ENCODE peak calls at places on chromosomes 1 and 21, in five cellular contexts. A is heart right ventricle; Z is fibroblast of lung; N is thoracic aorta; K is CD8-positive, alpha-beta T cell. G is an unnamed sample.

GRCh38 chr21:33380483-33380998 is 22.7 kb upstream of the IFNGR2 start:
- DNase-seq in N (peak; percentile 93), Z (peak; percentile 92), K (peak; percentile 73), A (peak; percentile 85), G (peak; percentile 21)

GRCh38 chr1:30683699-30684098 is 39.7 kb downstream of the MATN1 start:
- DNase-seq in K (no peak), N (no peak), A (no peak), Z (no peak), G (no peak)

GRCh38 chr1:235093685-235094592 is 34.7 kb downstream of the TOMM20 start:
- DNase-seq in A (peak; percentile 80), Z (peak; percentile 60), N (no peak), K (peak; percentile 78), G (peak; percentile 29)

GRCh38 chr1:68207129-68207689 is 25.1 kb downstream of the WLS start:
- DNase-seq in K (no peak), A (no peak), N (no peak), Z (peak; percentile 68), G (no peak)

GRCh38 chr1:50438945-50439344 is 15.7 kb upstream of the DMRTA2 start:
- DNase-seq in Z (no peak), A (no peak), K (no peak), N (no peak), G (no peak)

GRCh38 chr1:37033355-37034291 is 692 bp downstream of the GRIK3 start:
- DNase-seq in Z (no peak), A (no peak), N (no peak), K (no peak), G (no peak)

GRCh38 chr1:83559090-83559489 is 439.8 kb downstream of the TTLL7 start:
- DNase-seq in A (no peak), Z (no peak), N (no peak), K (no peak), G (no peak)

GRCh38 chr1:177302365-177303044 is 131.7 kb downstream of the BRINP2 start:
- DNase-seq in Z (no peak), N (no peak), K (no peak), A (peak; percentile 40), G (peak; percentile 56)

GRCh38 chr1:103788377-103788776 is 38.7 kb downstream of the AMY1C start:
- DNase-seq in N (no peak), A (no peak), K (no peak), Z (peak; percentile 2), G (no peak)

GRCh38 chr1:55131801-55132200 is 83.4 kb downstream of the USP24 start:
- DNase-seq in K (no peak), Z (peak; percentile 62), A (no peak), N (no peak), G (no peak)
- H3K27ac ChIP-seq in K (no peak overlapping the region), Z (no peak overlapping the region), A (no peak overlapping the region), N (no peak overlapping the region), G (no peak overlapping the region)

DNA sequence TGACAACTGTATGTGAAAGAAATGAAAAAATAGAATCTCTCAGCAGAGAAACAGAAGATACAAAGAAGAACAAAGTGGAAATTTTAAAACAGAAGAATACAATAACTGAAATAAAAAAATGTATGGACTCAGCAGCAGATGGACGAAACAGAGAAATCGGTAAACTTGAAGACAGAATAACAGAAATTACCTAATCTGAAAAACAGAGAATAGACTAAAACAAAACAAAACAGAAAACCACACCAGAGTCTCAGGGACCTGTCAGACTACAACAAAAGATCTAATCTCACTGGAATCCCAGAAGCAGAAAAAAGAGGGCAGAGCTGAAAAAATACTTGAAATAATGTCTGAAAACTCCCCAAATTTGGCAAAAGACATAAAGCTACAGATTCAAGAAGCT is 83.0 kb downstream of the ZSWIM5 start:
- DNase-seq in N (no peak), K (no peak), Z (no peak), A (no peak), G (no peak)
- H3K27ac ChIP-seq in N (no peak overlapping the region), K (no peak overlapping the region), Z (no peak overlapping the region), A (no peak overlapping the region), G (no peak overlapping the region)

DNA sequence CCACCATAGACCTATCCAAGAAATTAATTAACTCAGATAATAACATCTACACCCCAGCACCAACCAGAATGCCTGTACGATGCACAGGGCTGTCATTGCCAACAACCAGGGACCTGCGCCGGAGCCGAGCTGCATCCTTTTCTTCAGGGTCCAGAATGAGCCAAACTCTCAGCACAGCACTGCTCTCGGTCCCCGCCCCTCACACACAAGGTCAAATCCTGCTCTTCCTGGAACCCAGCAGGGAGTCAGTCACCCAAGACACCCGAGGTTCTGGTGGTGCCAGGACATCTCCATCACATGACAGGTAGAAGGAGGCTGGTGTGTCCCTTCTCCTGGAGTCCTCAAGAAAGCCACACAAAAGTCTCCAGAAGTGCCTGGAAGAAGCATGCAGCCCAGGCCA is 31.9 kb downstream of the NPHP4 start:
- DNase-seq in Z (no peak), A (no peak), N (no peak), K (no peak), G (no peak)
- H3K27ac ChIP-seq in Z (no peak overlapping the region), A (no peak overlapping the region), N (no peak overlapping the region), K (no peak overlapping the region), G (no peak overlapping the region)

GRCh38 chr1:45622267-45622890 is 1.5 kb downstream of the CCDC17 start:
- DNase-seq in Z (no peak), K (no peak), N (no peak), A (peak; percentile 22), G (no peak)
- H3K27ac ChIP-seq in Z (no peak overlapping the region), K (no peak overlapping the region), N (no peak overlapping the region), A (peak overlapping the region; percentile 74), G (no peak overlapping the region)

DNA sequence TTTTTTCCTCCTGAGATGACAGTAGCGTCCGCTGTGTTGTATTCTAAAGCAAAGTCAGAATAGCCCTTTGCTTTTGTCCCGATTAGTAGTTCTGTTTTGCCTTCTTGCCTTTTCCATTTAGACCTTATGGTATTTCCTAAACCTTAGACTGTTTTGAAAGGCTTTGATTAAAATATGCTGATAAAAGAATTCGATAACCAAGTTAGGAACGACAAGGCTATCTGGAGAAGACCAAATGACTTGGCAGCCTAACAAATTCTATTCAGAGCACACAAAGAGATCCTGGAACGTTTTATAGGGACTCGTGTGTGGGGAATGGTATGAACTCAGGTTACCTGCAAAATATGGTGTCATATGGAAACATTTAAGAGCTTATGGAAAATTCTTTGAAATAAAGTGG is 42.9 kb downstream of the NFIA start:
- DNase-seq in Z (no peak), K (no peak), N (no peak), A (no peak), G (no peak)
- H3K27ac ChIP-seq in Z (no peak overlapping the region), K (no peak overlapping the region), N (no peak overlapping the region), A (peak overlapping the region; percentile 85), G (peak overlapping the region; percentile 82)

GRCh38 chr1:26360051-26360806 is 6.3 kb upstream of the CRYBG2 start:
- DNase-seq in Z (no peak), K (peak; percentile 27), N (no peak), A (no peak), G (no peak)
- H3K27ac ChIP-seq in Z (no peak overlapping the region), K (no peak overlapping the region), N (no peak overlapping the region), A (no peak overlapping the region), G (no peak overlapping the region)

DNA sequence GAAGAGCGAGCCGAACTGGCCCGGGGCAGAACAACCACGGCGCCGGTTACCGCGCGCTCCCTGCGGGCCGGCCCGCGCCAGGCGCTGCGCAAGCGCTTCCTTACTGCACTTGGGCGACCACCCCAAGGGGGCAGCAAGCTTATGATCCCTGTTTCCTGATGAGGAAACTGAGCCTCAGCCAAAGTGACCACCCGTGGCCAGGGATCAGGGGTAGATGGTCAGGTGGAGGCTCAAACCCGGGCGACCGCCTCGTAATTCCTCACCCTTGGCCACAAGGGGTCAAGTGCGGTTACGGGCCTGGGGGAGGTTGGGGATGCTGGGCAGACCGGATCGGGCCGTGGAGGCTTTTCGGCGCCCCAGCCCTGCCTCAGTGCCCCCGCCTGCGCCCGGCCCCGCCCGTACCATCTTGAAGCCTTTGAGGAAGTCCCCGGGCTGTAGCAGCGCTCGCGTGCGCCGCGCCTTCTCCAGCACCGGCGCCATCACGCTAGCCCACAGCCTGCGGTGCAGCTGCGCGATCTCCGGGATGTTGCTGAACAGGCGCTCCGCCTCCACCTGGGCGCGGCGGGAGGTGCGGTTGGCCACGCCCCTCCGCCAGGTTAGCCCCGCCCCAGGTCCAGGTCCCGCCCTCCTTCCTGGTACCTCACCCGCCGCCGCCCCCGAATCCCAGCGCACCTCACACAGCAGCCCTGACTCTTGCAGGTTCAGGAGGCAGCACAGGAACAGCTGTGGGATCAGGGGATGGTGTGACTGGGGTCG is 5.3 kb upstream of the TNFRSF25 start:
- DNase-seq in K (no peak), Z (no peak), A (no peak), N (no peak), G (no peak)
- H3K27ac ChIP-seq in K (no peak overlapping the region), Z (no peak overlapping the region), A (no peak overlapping the region), N (no peak overlapping the region), G (no peak overlapping the region)